ENCODE peak calls at places on chromosomes 5 and 9, in six cellular contexts. K is heart left ventricle, G is upper lobe of right lung, B is RWPE2, L is psoas muscle, Z is heart right ventricle. R is an unnamed sample. For H3K27me3, the result is how much of the 10 kb centered on the place peaks cover.

GRCh38 chr5:13498279-13498678 is 446.2 kb downstream of the DNAH5 start:
- ATAC-seq in Z (no peak), L (no peak), G (no peak), K (no peak), B (no peak), R (no peak)

GRCh38 chr9:34995288-34996060 is 5.9 kb downstream of the DNAJB5 start:
- ATAC-seq in L (peak), G (peak), K (peak), Z (no peak), B (peak), R (peak)

GRCh38 chr9:94156549-94157407 is 72.5 kb downstream of the PTPDC1 start:
- ATAC-seq in B (peak), L (peak), K (peak), Z (peak), G (peak), R (peak)

GRCh38 chr5:119537704-119538103 is 85.4 kb downstream of the HSD17B4 start:
- ATAC-seq in K (peak), L (no peak), G (peak), B (peak), Z (no peak), R (no peak)

GRCh38 chr9:115098226-115098965 is 19.6 kb downstream of the TNC start:
- ATAC-seq in B (no peak), G (peak), L (no peak), Z (no peak), K (no peak), R (peak)

GRCh38 chr5:64637837-64638443 is 52.4 kb upstream of the SHISAL2B start:
- ATAC-seq in G (no peak), L (no peak), B (peak), Z (no peak), K (no peak), R (no peak)

GRCh38 chr9:82584349-82584846 is 478.5 kb downstream of the RASEF start:
- ATAC-seq in Z (no peak), K (no peak), L (no peak), G (no peak), B (no peak), R (no peak)

GRCh38 chr5:17189381-17190036 is 27.9 kb upstream of the BASP1 start:
- ATAC-seq in L (peak), B (peak), K (peak), G (peak), Z (peak), R (peak)

GRCh38 chr5:107383414-107383813 is 287.3 kb downstream of the EFNA5 start:
- ATAC-seq in Z (no peak), B (peak), K (no peak), G (peak), L (no peak), R (no peak)

GRCh38 chr9:133934512-133935221 is 57.5 kb downstream of the VAV2 start:
- ATAC-seq in K (peak), B (no peak), G (no peak), Z (peak), L (peak), R (no peak)

GRCh38 chr9:109901191-109901590 is 121.2 kb downstream of the PALM2AKAP2 start:
- ATAC-seq in L (peak), G (no peak), K (peak), B (no peak), Z (no peak), R (peak)

GRCh38 chr5:176653401-176653800 is 6.1 kb downstream of the TSPAN17 start:
- ATAC-seq in L (no peak), B (no peak), G (peak), K (no peak), Z (no peak), R (no peak)

GRCh38 chr9:95268681-95269080 is 48.8 kb downstream of the FANCC start:
- ATAC-seq in Z (peak), B (peak), L (no peak), G (peak), K (peak), R (peak)

GRCh38 chr5:66646570-66646969 is 50.4 kb downstream of the MAST4 start:
- ATAC-seq in B (no peak), G (peak), K (peak), Z (no peak), L (no peak), R (peak)

GRCh38 chr9:4596165-4596922 is 65.8 kb upstream of the PLPP6 start:
- ATAC-seq in Z (peak), L (no peak), G (no peak), B (no peak), K (peak), R (peak)

GRCh38 chr5:6590581-6590980 is 42.3 kb downstream of the NSUN2 start:
- ATAC-seq in B (no peak), Z (no peak), G (no peak), L (no peak), K (no peak), R (no peak)

GRCh38 chr9:96442491-96442890 is 7.5 kb upstream of the HABP4 start:
- ATAC-seq in L (no peak), Z (no peak), G (peak), K (no peak), B (no peak), R (no peak)

GRCh38 chr5:19885040-19885824 is 102.8 kb downstream of the CDH18 start:
- ATAC-seq in K (no peak), Z (no peak), L (no peak), B (no peak), G (no peak), R (no peak)

GRCh38 chr5:137320056-137321045 is 178.8 kb downstream of the SPOCK1 start:
- ATAC-seq in Z (peak), L (no peak), B (peak), G (peak), K (peak), R (no peak)

GRCh38 chr5:124865603-124866354 is 119.3 kb upstream of the ZNF608 start:
- ATAC-seq in L (no peak), K (no peak), G (peak), Z (no peak), B (no peak), R (no peak)

GRCh38 chr5:59158165-59158564 is 575.3 kb downstream of the RAB3C start:
- ATAC-seq in Z (peak), B (peak), K (peak), L (peak), G (no peak), R (peak)

GRCh38 chr9:97220894-97221477 is 86.5 kb upstream of the CCDC180 start:
- ATAC-seq in B (peak), G (no peak), L (no peak), Z (peak), K (peak), R (peak)

GRCh38 chr9:114250235-114250568 is 72.7 kb upstream of the ORM1 start:
- ATAC-seq in Z (peak), K (peak), L (peak), G (peak), B (no peak), R (peak)

GRCh38 chr9:70761139-70761538 is 346.7 kb upstream of the KLF9 start:
- ATAC-seq in K (no peak), B (no peak), Z (no peak), G (no peak), L (no peak), R (no peak)

GRCh38 chr5:62341783-62342475 is 35.9 kb downstream of the KIF2A start:
- ATAC-seq in G (no peak), Z (no peak), K (no peak), B (no peak), L (no peak), R (no peak)

DNA sequence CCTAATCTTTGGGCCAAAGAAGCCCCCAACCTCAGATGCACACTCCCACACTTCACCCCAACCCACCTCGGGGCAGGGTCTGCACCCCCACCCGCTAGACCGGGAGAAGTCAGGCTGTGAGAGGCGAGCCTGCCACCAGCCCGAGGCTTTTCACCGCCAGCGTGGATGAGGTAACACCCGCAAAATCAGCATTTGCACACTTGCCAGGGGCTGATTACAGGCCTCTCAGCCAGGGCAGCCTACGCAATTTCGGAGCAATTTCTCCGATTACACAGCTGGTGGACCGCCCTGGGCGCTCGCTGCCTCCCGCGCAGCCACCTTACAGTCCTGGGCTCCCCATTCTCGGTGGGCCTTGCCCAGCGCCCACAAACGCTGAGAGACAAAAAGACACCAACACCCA is 68.5 kb downstream of the FOXD1 start:
- ATAC-seq in B (no peak), L (no peak), Z (no peak), K (no peak), G (no peak), R (peak)
- H3K27me3 ChIP-seq in B (under half), L (half or more), Z (half or more), K (half or more), G (half or more), R (half or more)

DNA sequence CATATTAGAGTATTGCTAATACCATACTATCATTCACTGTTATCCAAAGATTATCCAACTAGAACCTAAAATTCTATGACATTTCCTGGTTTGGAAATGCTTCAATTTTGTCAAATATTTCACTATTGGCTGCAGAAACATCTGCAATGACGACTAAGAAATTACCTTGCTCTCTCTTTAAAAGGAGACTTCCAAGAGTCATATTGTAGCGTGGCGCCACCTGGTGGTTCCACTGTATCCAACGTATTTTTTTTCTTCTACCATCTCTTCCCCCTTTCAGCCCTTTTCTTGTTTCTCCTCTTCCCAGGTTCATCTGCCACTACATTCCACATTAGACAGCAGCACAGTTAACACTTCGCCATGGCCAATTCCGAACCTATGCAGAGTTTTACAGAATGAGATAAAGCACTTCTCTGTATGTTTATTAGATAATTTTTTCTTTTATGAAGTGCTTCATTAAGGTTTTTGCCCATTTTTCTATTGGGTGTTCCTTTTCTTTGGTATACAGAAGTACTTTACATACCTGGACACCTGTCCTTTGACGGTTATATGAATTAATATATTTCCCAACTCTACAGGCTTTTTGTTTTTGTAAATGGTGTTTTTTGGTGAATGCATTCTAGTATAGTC is 153.5 kb downstream of the CDC42SE2 start:
- ATAC-seq in G (peak), Z (peak), K (peak), L (peak), B (peak), R (no peak)
- H3K4me3 ChIP-seq in G (no peak), Z (no peak), K (no peak), L (no peak), B (no peak), R (no peak)

GRCh38 chr5:10111575-10111974 is 138.1 kb downstream of the ATPSCKMT start:
- ATAC-seq in K (peak), G (peak), Z (no peak), L (no peak), B (peak), R (no peak)
- TF ChIP-seq CTCF in K (no peak), G (peak), Z (no peak), L (no peak), B (peak), R (no peak)

DNA sequence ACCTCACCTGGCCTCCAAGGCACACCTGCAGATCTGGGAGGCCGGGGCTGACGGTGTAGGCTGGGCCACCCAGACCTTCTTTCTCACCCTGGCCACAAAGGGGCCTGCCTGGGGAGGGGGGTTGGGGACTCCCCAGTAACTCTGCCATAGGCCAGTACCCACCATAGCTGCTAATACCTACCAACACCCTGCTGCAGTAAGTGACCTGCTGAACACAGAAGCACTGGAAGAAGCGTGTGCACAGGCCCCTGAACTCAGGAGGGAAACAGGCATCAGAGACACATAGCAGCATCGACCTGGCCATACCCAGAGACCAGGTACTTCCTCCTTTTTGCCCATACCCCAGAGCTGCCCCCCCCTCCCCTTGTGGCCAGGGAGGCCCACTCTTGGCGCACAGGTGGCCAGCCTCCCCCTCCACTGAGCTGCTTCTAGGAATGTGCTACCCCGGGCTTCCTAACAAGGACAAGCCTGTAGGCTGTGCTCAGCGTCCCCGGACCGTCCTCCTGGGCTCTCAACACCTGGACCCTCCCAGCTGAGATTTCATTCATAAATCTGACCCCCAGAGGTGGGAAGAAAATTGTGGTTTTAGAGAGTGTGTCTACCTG is 4.9 kb downstream of the NRARP start:
- ATAC-seq in Z (no peak), L (peak), B (no peak), G (no peak), K (no peak), R (no peak)
- H3K27me3 ChIP-seq in Z (under half), L (half or more), B (under half), G (under half), K (under half), R (half or more)

DNA sequence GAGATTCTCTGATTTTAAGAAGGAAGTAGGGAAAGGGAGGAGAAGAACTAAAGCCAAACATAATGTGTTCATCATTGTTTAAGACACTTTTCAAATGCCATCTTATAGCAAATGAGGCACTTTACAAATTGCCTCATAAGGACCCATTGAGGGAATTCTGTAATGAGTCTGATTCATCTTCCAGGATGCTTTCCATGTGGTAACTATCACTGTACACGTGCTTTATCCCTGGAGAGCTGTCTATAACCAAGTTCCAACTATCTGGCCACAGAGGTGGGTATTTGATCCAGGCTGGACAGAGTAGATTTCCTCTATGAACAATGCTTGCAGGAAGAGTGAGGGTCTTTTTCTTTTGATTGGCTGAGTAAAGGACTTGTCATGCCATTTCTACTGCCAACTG is 183.5 kb upstream of the NFIB start:
- ATAC-seq in K (no peak), Z (no peak), L (no peak), B (no peak), G (no peak), R (peak)
- H3K4me3 ChIP-seq in K (no peak), Z (no peak), L (no peak), B (no peak), G (no peak), R (no peak)

GRCh38 chr9:121861501-121862180 is 210.2 kb downstream of the DAB2IP start:
- ATAC-seq in Z (peak), K (peak), B (peak), L (peak), G (peak), R (no peak)
- TF ChIP-seq CTCF in Z (peak), K (peak), B (peak), L (peak), G (peak), R (peak)

DNA sequence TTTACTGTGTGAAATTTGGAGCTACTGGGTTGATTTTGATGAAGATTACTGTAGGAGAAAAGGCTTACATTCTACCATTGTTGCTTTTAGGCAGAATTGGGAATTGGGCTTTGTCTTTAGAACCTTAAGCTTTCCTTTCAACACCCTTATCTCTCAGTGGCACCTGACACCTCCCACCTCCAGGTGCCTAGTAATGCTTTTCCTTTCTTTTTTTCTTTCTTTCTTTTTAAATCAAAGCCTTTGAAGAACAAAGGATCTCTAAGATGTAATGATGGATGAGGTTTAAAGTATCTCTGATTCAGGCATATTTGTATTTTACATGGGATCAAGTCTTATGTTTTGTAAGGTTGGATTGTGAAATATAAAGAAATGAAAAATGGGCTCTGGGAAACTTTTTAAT is 2.9 kb upstream of the ADGRV1 start:
- ATAC-seq in Z (no peak), K (no peak), G (no peak), B (no peak), L (no peak), R (no peak)
- H3K27me3 ChIP-seq in Z (under half), K (half or more), G (under half), B (half or more), L (under half), R (half or more)

R was measured in gastroesophageal sphincter.